ENCODE peak calls at places on chromosomes 3 and 15, in four cellular contexts. F is dorsolateral prefrontal cortex, O is adrenal gland, R is fibroblast of lung. J is an unnamed sample.

GRCh38 chr15:64151727-64152506 is at the start of gene SNX22:
- DNase-seq in F (no peak), O (peak), R (no peak), J (no peak)

GRCh38 chr15:44435893-44436667 is 8.7 kb downstream of the CTDSPL2 start:
- DNase-seq in F (no peak), O (no peak), R (peak), J (no peak)

GRCh38 chr15:95737051-95737450 is 593.4 kb upstream of the NR2F2 start:
- DNase-seq in F (no peak), O (no peak), R (no peak), J (no peak)

GRCh38 chr15:35289029-35289617 is 204.0 kb upstream of the NANOGP8 start:
- DNase-seq in F (no peak), O (peak), R (peak), J (no peak)

GRCh38 chr3:126354776-126355175 is 2.4 kb downstream of the KLF15 start:
- DNase-seq in F (no peak), O (no peak), R (no peak), J (peak)

GRCh38 chr3:14899993-14900618 is 47.3 kb upstream of the NR2C2 start:
- DNase-seq in F (no peak), O (no peak), R (no peak), J (no peak)

GRCh38 chr3:129549006-129549800 is 6.2 kb downstream of the H1-8 start:
- DNase-seq in F (no peak), O (no peak), R (peak), J (no peak)

GRCh38 chr3:45560270-45561020 is 34.1 kb upstream of the LIMD1 start:
- DNase-seq in F (peak), O (peak), R (no peak), J (no peak)

GRCh38 chr15:87354661-87355410 is 901.7 kb downstream of the NTRK3 start:
- DNase-seq in F (no peak), O (no peak), R (peak), J (no peak)

GRCh38 chr15:85412956-85413854 is 32.8 kb downstream of the AKAP13 start:
- DNase-seq in F (no peak), O (peak), R (peak), J (peak)

GRCh38 chr15:48645558-48646330 is at the start of gene FBN1:
- DNase-seq in F (peak), O (peak), R (peak), J (peak)

GRCh38 chr15:74201656-74202420 is 749 bp downstream of the STRA6 start:
- DNase-seq in F (no peak), O (no peak), R (peak), J (no peak)

GRCh38 chr15:79440355-79440908 is 8.3 kb downstream of the MINAR1 start:
- DNase-seq in F (no peak), O (no peak), R (no peak), J (no peak)

GRCh38 chr3:71454513-71455423 is 128.8 kb downstream of the FOXP1 start:
- DNase-seq in F (no peak), O (no peak), R (no peak), J (no peak)

GRCh38 chr3:60948488-60948887 is 302.8 kb downstream of the FHIT start:
- DNase-seq in F (no peak), O (no peak), R (peak), J (no peak)

GRCh38 chr3:30181546-30181945 is 424.9 kb upstream of the TGFBR2 start:
- DNase-seq in F (no peak), O (no peak), R (no peak), J (no peak)

GRCh38 chr3:119660474-119661150 is at the start of gene POPDC2:
- DNase-seq in F (no peak), O (no peak), R (no peak), J (no peak)

GRCh38 chr3:34780973-34781372 is 858.4 kb upstream of the ARPP21 start:
- DNase-seq in F (no peak), O (no peak), R (no peak), J (no peak)

GRCh38 chr15:48086582-48086981 is 34.2 kb upstream of the SLC24A5 start:
- DNase-seq in F (no peak), O (no peak), R (peak), J (no peak)

GRCh38 chr3:61422945-61423740 is 138.2 kb upstream of the PTPRG start:
- DNase-seq in F (no peak), O (no peak), R (no peak), J (no peak)

GRCh38 chr15:78853500-78853899 is 19.2 kb upstream of the MORF4L1 start:
- DNase-seq in F (no peak), O (no peak), R (no peak), J (no peak)

GRCh38 chr15:101047301-101047781 is 128.2 kb downstream of the LRRK1 start:
- DNase-seq in F (peak), O (peak), R (no peak), J (peak)

GRCh38 chr15:100171411-100171810 is 170.4 kb downstream of the ADAMTS17 start:
- DNase-seq in F (no peak), O (no peak), R (no peak), J (peak)

GRCh38 chr3:54360320-54360719 is 238.0 kb downstream of the CACNA2D3 start:
- DNase-seq in F (no peak), O (no peak), R (no peak), J (no peak)

GRCh38 chr15:62758126-62758951 is 284.2 kb upstream of the TPM1 start:
- DNase-seq in F (no peak), O (peak), R (peak), J (peak)

GRCh38 chr3:152269423-152270144 is 855 bp downstream of the MBNL1 start:
- DNase-seq in F (no peak), O (peak), R (peak), J (no peak)

GRCh38 chr3:29331035-29331434 is 50.2 kb downstream of the RBMS3 start:
- DNase-seq in F (no peak), O (no peak), R (no peak), J (no peak)

GRCh38 chr3:98095870-98096269 is 8.9 kb downstream of the OR5AC2 start:
- DNase-seq in F (no peak), O (no peak), R (no peak), J (no peak)

GRCh38 chr3:132659370-132660055 is at the start of gene ACAD11:
- DNase-seq in F (peak), O (peak), R (peak), J (peak)

GRCh38 chr3:156643729-156644389 is 30.5 kb upstream of the TIPARP start:
- DNase-seq in F (no peak), O (no peak), R (peak), J (no peak)

GRCh38 chr3:120678331-120678845 is 3.7 kb downstream of the HGD start:
- DNase-seq in F (no peak), O (peak), R (peak), J (no peak)

GRCh38 chr3:23219117-23219516 is 16.0 kb downstream of the UBE2E2 start:
- DNase-seq in F (no peak), O (no peak), R (peak), J (no peak)

GRCh38 chr3:99903844-99904243 is 86.2 kb downstream of the CMSS1 start:
- DNase-seq in F (no peak), O (no peak), R (no peak), J (no peak)

GRCh38 chr3:72036899-72037298 is 252.0 kb upstream of the PROK2 start:
- DNase-seq in F (no peak), O (no peak), R (peak), J (no peak)

GRCh38 chr15:38564557-38565286 is at the start of gene RASGRP1:
- DNase-seq in F (peak), O (peak), R (peak), J (no peak)

GRCh38 chr3:129120254-129121004 is 1.2 kb downstream of the RAB43 start:
- DNase-seq in F (peak), O (peak), R (peak), J (peak)

GRCh38 chr15:82647045-82647834 is at the start of gene CPEB1:
- DNase-seq in F (peak), O (peak), R (peak), J (no peak)

GRCh38 chr3:130839815-130840214 is 54.1 kb upstream of the ATP2C1 start:
- DNase-seq in F (no peak), O (no peak), R (no peak), J (no peak)

GRCh38 chr3:37198996-37199395 is 24.6 kb upstream of the LRRFIP2 start:
- DNase-seq in F (no peak), O (no peak), R (peak), J (no peak)

GRCh38 chr3:37194533-37194932 is 20.2 kb upstream of the LRRFIP2 start:
- DNase-seq in F (no peak), O (peak), R (no peak), J (no peak)

GRCh38 chr3:37200141-37200540 is 25.8 kb upstream of the LRRFIP2 start:
- DNase-seq in F (no peak), O (no peak), R (peak), J (no peak)

GRCh38 chr3:37198547-37198946 is 24.2 kb upstream of the LRRFIP2 start:
- DNase-seq in F (no peak), O (no peak), R (no peak), J (no peak)

GRCh38 chr3:37197810-37198371 is 23.5 kb upstream of the LRRFIP2 start:
- DNase-seq in F (no peak), O (no peak), R (peak), J (no peak)
- H3K27ac ChIP-seq in F (no peak), O (no peak), R (peak), J (peak)

DNA sequence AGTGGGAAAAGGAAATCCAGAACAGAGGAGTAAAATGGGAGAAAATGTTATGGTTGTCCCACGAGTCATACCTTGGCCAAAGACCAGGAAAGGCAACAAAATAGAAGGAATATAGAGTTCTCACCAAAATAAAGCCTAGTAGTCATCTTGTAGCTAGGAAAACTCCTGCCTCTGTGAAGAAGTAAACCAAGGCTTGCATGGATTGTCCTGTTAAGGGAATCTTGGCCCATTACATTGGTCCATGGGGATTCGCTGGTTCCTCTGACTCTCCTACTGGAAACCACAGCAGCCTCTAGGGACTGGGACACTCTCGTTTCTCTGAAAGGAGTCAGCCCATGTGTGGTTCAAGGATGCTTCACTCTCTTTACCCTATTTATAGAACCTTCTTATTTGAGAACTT is 62.9 kb upstream of the FNDC3B start:
- DNase-seq in F (no peak), O (no peak), R (peak), J (no peak)
- H3K27ac ChIP-seq in F (no peak), O (no peak), R (peak), J (no peak)

DNA sequence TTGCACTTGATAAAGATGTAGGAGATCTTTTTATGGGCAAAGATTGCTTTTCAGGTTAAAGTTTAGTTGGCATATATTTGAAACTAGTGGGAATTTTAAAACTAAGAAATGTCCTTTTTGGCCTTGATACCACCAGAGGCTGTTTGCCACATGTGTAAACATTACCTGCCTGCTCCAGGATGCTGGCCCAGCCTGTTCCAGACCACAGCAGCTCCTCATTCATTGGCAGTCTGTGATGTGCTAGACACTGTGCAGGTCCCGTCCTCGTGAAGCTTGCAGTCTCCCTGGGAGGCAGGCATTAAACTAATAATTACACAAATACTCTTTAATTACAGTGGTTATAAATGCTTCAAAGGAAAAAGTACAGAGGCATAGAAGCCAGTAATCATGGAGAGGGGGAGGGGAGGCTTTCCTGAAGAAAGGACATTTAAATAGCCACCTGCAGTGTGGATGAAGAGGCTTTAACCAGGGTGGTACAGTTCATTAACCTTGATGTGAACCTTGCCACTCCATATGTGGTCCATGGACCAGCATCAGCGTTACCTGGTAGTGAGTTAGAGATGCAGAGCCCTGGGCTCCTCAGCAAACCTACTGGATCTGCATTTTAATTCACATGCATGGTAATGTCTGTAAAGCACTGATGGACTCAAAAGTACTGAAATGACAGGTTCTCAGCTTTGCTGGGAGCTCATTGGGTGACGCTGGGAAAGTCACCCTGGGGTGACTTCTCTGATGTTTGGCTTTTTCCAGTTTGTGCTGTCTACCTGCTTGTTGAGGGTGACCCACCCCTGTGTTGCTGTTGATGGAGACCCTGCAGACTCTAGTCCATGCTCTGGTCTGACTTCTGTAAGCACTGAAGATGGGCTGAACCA is 5.3 kb downstream of the ZNF710 start:
- DNase-seq in F (no peak), O (no peak), R (no peak), J (peak)
- H3K27ac ChIP-seq in F (no peak), O (no peak), R (peak), J (peak)

GRCh38 chr3:187445352-187445751 is 77.2 kb downstream of the RTP4 start:
- DNase-seq in F (no peak), O (no peak), R (no peak), J (no peak)
- H3K27ac ChIP-seq in F (no peak), O (no peak), R (no peak), J (no peak)

GRCh38 chr3:66350601-66351000 is 129.8 kb downstream of the SLC25A26 start:
- DNase-seq in F (no peak), O (no peak), R (peak), J (no peak)

GRCh38 chr3:66344391-66344811 is 123.6 kb downstream of the SLC25A26 start:
- DNase-seq in F (no peak), O (no peak), R (no peak), J (no peak)

GRCh38 chr3:66348696-66349095 is 127.9 kb downstream of the SLC25A26 start:
- DNase-seq in F (no peak), O (no peak), R (no peak), J (no peak)

GRCh38 chr3:66342717-66343373 is 122.0 kb downstream of the SLC25A26 start:
- DNase-seq in F (no peak), O (no peak), R (no peak), J (no peak)

GRCh38 chr3:66344846-66345578 is 124.2 kb downstream of the SLC25A26 start:
- DNase-seq in F (no peak), O (no peak), R (no peak), J (no peak)
- H3K27ac ChIP-seq in F (no peak), O (no peak), R (no peak), J (no peak)

GRCh38 chr3:37779289-37780152 is 82.2 kb upstream of the CTDSPL start:
- DNase-seq in F (no peak), O (peak), R (peak), J (no peak)
- H3K27ac ChIP-seq in F (no peak), O (no peak), R (no peak), J (no peak)

GRCh38 chr3:173398111-173398479 is 551 bp downstream of the NLGN1 start:
- DNase-seq in F (no peak), O (no peak), R (peak), J (no peak)

GRCh38 chr3:173399001-173399400 is 1.5 kb downstream of the NLGN1 start:
- DNase-seq in F (no peak), O (no peak), R (no peak), J (no peak)

GRCh38 chr3:173396191-173397041 is 1.1 kb upstream of the NLGN1 start:
- DNase-seq in F (no peak), O (no peak), R (peak), J (no peak)

GRCh38 chr3:173395412-173396181 is 1.9 kb upstream of the NLGN1 start:
- DNase-seq in F (peak), O (peak), R (peak), J (no peak)

DNA sequence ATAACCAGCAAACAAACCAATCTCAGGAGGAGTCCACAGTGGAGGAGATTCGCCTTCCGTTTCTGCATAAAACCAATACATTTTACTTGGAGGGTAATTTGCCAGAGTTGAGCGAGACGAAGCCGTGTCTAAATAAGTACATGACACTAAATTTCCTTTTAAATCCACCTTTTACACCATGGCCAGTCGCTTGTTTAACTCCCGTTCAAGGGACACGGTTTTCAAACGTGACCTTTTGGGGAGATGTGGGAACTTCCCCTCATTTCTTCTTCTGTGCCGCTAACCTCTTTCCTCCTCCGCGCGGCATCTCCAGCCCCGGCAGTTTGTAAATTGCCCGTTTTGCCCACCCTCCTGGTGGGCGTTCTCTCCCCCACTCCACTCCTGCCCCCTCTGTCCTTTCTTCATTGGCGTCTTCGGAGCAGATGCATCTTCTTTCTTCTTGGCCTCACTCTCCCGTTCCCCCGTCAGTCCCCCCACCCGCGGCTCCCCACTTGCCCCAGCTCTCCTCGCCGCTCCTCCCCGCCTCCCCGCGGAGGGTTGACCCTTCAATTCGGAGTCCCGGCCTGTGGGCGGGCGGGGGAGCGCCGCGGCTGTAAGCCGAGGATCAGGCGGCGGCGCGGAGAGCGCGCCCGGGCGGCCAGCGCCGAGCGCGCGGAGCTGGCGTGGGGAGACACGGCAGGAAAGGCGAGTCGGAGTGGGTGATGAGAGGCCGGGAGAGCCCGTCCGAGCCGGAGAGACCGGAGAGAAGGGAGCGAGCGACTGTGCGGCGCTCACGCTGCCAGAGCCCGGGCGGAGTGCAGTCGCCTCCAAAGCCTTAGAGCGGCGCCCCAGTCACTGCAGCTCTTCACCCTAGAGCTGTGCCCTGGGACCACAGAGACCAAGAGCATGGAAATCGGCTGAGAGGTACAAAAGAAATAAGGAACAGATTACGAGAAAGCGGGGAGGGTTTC is at the start of gene NLGN1:
- DNase-seq in F (peak), O (peak), R (peak), J (no peak)
- H3K27ac ChIP-seq in F (peak), O (peak), R (no peak), J (no peak)

DNA sequence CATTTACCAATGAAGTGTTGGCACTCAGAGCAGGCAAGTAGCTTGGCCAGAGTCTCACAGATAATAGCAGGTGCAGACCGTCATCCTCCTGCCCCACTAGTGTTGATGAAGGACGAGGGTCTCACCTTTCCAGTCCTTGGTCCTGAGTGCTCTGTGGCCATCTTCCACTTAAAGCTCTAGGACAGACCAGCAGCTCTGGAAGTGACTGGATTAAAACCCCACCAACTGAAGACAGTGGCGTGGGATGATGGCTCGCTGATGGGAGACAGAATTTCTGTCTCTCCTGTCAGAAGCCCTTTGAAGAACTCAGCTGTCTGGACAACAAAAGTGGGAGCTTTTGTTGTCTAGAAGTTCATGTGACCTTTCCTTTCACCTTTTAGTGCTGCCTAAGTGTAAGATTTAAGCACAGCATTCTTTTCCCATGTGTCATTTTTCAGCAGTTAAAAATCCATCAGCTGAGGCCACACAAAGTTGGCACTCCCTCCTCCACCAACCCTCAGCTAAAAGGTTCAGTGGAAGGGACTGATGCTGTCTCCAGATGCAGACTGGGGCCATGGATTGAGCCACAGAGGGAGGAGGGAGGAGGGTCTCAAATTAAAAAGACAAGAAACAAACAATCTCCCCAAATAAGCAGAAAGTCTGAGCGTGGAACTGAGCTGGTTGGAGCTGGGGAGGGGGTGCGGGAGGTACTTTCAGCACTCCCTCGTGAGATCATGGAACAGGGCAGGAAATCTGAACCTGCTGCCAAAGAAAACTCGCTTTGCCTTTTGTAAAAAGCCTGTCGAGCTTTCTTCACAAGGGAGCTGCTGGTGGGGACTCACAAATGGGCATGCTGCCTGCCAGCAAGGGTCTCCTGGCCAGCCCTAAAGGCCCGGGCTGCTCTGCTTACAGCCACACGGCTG is 148.5 kb upstream of the CTDSPL start:
- DNase-seq in F (no peak), O (peak), R (peak), J (no peak)
- H3K27ac ChIP-seq in F (no peak), O (peak), R (no peak), J (no peak)